ENCODE peak calls at places on chromosomes 5 and 9, in six cellular contexts. B is tibial artery, A is uterus, T is ascending aorta, C is left lung, K is neuronal stem cell. G is an unnamed sample.

GRCh38 chr5:374631-375335 is 53.3 kb downstream of the AHRR start:
- DNase-seq in B (no peak), A (peak; percentile 6), K (no peak), T (peak; percentile 52), C (peak; percentile 67), G (no peak)

GRCh38 chr5:163916856-163917255 is 411.4 kb downstream of the MAT2B start:
- DNase-seq in K (no peak), C (no peak), B (no peak), T (no peak), A (no peak), G (no peak)

GRCh38 chr9:89739531-89740315 is 134.9 kb downstream of the GADD45G start:
- DNase-seq in A (no peak), B (no peak), T (no peak), C (no peak), K (no peak), G (no peak)

GRCh38 chr5:75734913-75735789 is 17.9 kb upstream of the POC5 start:
- DNase-seq in A (no peak), T (no peak), B (no peak), K (peak; percentile 23), C (no peak), G (no peak)

GRCh38 chr5:80238778-80239679 is 16.8 kb downstream of the SERINC5 start:
- DNase-seq in K (no peak), C (no peak), T (peak; percentile 73), A (peak; percentile 56), B (peak; percentile 65), G (no peak)

GRCh38 chr9:33295571-33295970 is 5.3 kb downstream of the NFX1 start:
- DNase-seq in T (no peak), A (no peak), K (no peak), C (no peak), B (no peak), G (no peak)

GRCh38 chr5:103232393-103232999 is 26.1 kb upstream of the MACIR start:
- DNase-seq in A (no peak), K (no peak), T (no peak), C (no peak), B (no peak), G (no peak)

GRCh38 chr5:6321078-6321477 is 57.3 kb downstream of the MED10 start:
- DNase-seq in T (no peak), A (no peak), K (no peak), B (no peak), C (no peak), G (no peak)

GRCh38 chr5:132695956-132696355 is 22.2 kb downstream of the IL4 start:
- DNase-seq in B (no peak), A (no peak), C (no peak), T (no peak), K (no peak), G (no peak)

GRCh38 chr5:102722930-102723329 is 32.2 kb upstream of the PAM start:
- DNase-seq in B (no peak), T (no peak), A (no peak), C (no peak), K (no peak), G (no peak)

GRCh38 chr5:128574041-128574440 is 36.0 kb upstream of the FBN2 start:
- DNase-seq in B (no peak), C (no peak), A (no peak), T (no peak), K (no peak), G (no peak)

GRCh38 chr9:13898957-13899356 is 415.0 kb downstream of the NFIB start:
- DNase-seq in A (no peak), C (no peak), T (no peak), K (no peak), B (no peak), G (no peak)

GRCh38 chr5:43315262-43315661 is 2.0 kb upstream of the HMGCS1 start:
- DNase-seq in K (no peak), A (no peak), C (no peak), T (no peak), B (no peak), G (no peak)

GRCh38 chr9:94210616-94211603 is 48.2 kb upstream of the ZNF169 start:
- DNase-seq in B (no peak), K (no peak), C (no peak), T (no peak), A (no peak), G (no peak)

GRCh38 chr5:53151713-53152458 is 42.3 kb upstream of the MOCS2 start:
- DNase-seq in K (no peak), T (peak; percentile 69), A (peak; percentile 31), C (no peak), B (peak; percentile 61), G (peak; percentile 8)

GRCh38 chr9:81596671-81597426 is 92.5 kb downstream of the TLE1 start:
- DNase-seq in T (no peak), C (no peak), K (no peak), A (no peak), B (no peak), G (no peak)

GRCh38 chr9:34326690-34327089 is 2.4 kb downstream of the KIF24 start:
- DNase-seq in T (no peak), B (no peak), K (no peak), A (no peak), C (no peak), G (no peak)

GRCh38 chr5:139566611-139567010 is 5.5 kb downstream of the UBE2D2 start:
- DNase-seq in T (no peak), C (no peak), A (no peak), B (no peak), K (no peak), G (no peak)

GRCh38 chr5:34891981-34892380 is 23.3 kb downstream of the RAD1 start:
- DNase-seq in K (no peak), B (no peak), T (no peak), C (no peak), A (peak; percentile 51), G (no peak)

GRCh38 chr5:59685806-59686205 is 207.7 kb downstream of the PDE4D start:
- DNase-seq in T (no peak), B (no peak), K (no peak), C (no peak), A (no peak), G (no peak)

GRCh38 chr5:14143843-14144585 is 872 bp downstream of the TRIO start:
- DNase-seq in C (peak; percentile 91), A (no peak), B (peak; percentile 35), K (no peak), T (peak; percentile 77), G (no peak)

GRCh38 chr9:92607773-92608172 is 62.2 kb downstream of the IPPK start:
- DNase-seq in A (no peak), K (no peak), C (no peak), T (no peak), B (no peak), G (no peak)

DNA sequence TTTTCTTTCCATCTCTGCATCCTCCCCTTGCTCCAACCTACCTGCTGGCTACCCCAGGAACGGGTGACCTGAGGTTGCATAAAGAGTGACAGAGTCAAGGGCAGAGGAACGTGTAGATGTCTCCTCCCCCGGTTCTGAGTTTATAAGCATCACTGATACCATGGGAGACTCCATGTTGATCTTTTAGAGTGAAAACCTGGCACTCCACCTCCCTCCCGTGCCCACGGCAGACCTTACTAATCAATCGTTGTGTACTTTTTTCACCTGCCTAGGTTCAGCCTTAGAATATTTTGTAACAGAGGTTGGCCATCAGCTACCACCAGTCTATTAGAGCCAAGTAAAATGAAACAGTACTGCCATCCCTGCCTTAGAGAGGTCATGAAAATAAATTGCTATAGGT is 24.6 kb upstream of the BARHL1 start:
- DNase-seq in B (no peak), K (no peak), A (no peak), T (no peak), C (no peak), G (no peak)
- H3K27me3 ChIP-seq in B (no peaks in the 10 kb centered on the region), K (no peaks in the 10 kb centered on the region), A (no peaks in the 10 kb centered on the region), T (no peaks in the 10 kb centered on the region), C (peaks cover 5% of the 10 kb centered on the region), G (no peaks in the 10 kb centered on the region)

GRCh38 chr9:37602817-37603216 is 10.4 kb upstream of the TOMM5 start:
- DNase-seq in K (no peak), T (no peak), C (no peak), B (no peak), A (no peak), G (no peak)
- H3K4me1 ChIP-seq in K (no peaks in the 10 kb centered on the region), T (no peaks in the 10 kb centered on the region), C (no peaks in the 10 kb centered on the region), B (no peaks in the 10 kb centered on the region), A (no peaks in the 10 kb centered on the region), G (no peaks in the 10 kb centered on the region)

GRCh38 chr5:64026493-64026892 is 64.2 kb upstream of the HTR1A start:
- DNase-seq in B (no peak), C (no peak), K (no peak), T (no peak), A (no peak), G (no peak)
- H3K27me3 ChIP-seq in B (no peaks in the 10 kb centered on the region), C (no peaks in the 10 kb centered on the region), K (no peaks in the 10 kb centered on the region), T (no peaks in the 10 kb centered on the region), A (no peaks in the 10 kb centered on the region), G (no peaks in the 10 kb centered on the region)

GRCh38 chr5:145479271-145479670 is 355.9 kb downstream of the PRELID2 start:
- DNase-seq in T (no peak), B (no peak), A (no peak), C (no peak), K (no peak), G (no peak)

GRCh38 chr5:145483211-145483610 is 351.9 kb downstream of the PRELID2 start:
- DNase-seq in K (no peak), A (no peak), B (no peak), C (no peak), T (no peak), G (no peak)

GRCh38 chr5:145473032-145473642 is 362.0 kb downstream of the PRELID2 start:
- DNase-seq in B (no peak), K (no peak), C (no peak), A (no peak), T (no peak), G (no peak)

GRCh38 chr5:145479862-145480261 is 355.3 kb downstream of the PRELID2 start:
- DNase-seq in T (no peak), A (no peak), C (no peak), B (no peak), K (no peak), G (no peak)

GRCh38 chr5:145478651-145479050 is 356.5 kb downstream of the PRELID2 start:
- DNase-seq in K (no peak), C (no peak), B (no peak), T (no peak), A (no peak), G (no peak)
- H3K4me1 ChIP-seq in K (peaks cover 3% of the 10 kb centered on the region), C (no peaks in the 10 kb centered on the region), B (no peaks in the 10 kb centered on the region), T (no peaks in the 10 kb centered on the region), A (no peaks in the 10 kb centered on the region), G (peaks cover 27% of the 10 kb centered on the region)

DNA sequence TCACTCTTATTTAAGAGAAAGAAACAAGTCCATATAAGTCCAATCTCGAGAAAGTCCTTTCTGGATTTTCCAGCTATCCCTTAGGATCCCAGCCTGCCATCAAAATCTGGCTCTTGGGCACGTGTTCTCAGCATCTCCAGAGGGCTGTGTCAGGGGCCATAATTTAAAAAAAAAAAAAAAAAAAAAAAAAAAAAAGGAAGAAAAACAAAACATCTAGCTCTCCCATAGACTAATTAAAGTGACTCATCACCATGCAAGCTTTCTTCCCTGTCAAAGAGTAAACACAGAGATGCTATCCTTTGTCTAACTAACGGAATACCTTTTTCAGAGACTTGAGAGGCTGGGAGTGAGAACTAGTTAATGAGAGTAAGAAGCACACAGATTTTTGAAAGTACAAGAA is 44.9 kb upstream of the MYO10 start:
- DNase-seq in T (no peak), K (no peak), C (no peak), A (no peak), B (no peak), G (no peak)
- H3K27me3 ChIP-seq in T (no peaks in the 10 kb centered on the region), K (no peaks in the 10 kb centered on the region), C (no peaks in the 10 kb centered on the region), A (no peaks in the 10 kb centered on the region), B (no peaks in the 10 kb centered on the region), G (no peaks in the 10 kb centered on the region)